ENCODE peak calls at places on chromosomes 16 and 17, in ten cellular contexts. Y, V, G, X, S, Q, N, B, O and I are unnamed samples.

GRCh38 chr16:8859913-8860881 is 8.6 kb downstream of the CARHSP1 start:
- DNase-seq in N (no peak), Y (peak), B (no peak), G (no peak), O (no peak), Q (no peak), S (no peak), V (peak), X (peak), I (no peak)

GRCh38 chr17:11986939-11987329 is 10.3 kb downstream of the ZNF18 start:
- DNase-seq in G (peak), Y (peak), X (peak), B (no peak), Q (peak), V (peak), S (no peak), N (no peak), O (no peak), I (no peak)

GRCh38 chr16:15604460-15605390 is 38.2 kb downstream of the MARF1 start:
- DNase-seq in Y (no peak), B (no peak), Q (no peak), N (no peak), S (no peak), O (peak), X (no peak), G (no peak), V (no peak), I (no peak)

GRCh38 chr16:49603956-49604355 is 230.4 kb downstream of the C16orf78 start:
- DNase-seq in B (no peak), Q (no peak), V (no peak), N (no peak), O (no peak), X (no peak), S (no peak), Y (no peak), G (no peak), I (peak)

GRCh38 chr16:31038993-31039392 is 5.6 kb downstream of the STX4 start:
- DNase-seq in Q (no peak), G (no peak), O (no peak), N (no peak), S (no peak), X (no peak), B (no peak), Y (no peak), V (no peak), I (no peak)

GRCh38 chr16:84080378-84080777 is 36.4 kb downstream of the MBTPS1 start:
- DNase-seq in O (no peak), Y (no peak), G (no peak), V (no peak), S (no peak), X (no peak), B (no peak), Q (no peak), N (no peak), I (no peak)

GRCh38 chr16:28063611-28064061 is at the start of gene GSG1L:
- DNase-seq in Q (no peak), S (no peak), B (no peak), V (no peak), N (no peak), Y (no peak), G (no peak), X (no peak), O (no peak), I (no peak)

GRCh38 chr16:54285414-54286066 is 1.0 kb downstream of the IRX3 start:
- DNase-seq in G (peak), N (no peak), Q (no peak), V (no peak), O (no peak), B (no peak), Y (peak), S (peak), X (no peak), I (peak)

GRCh38 chr17:57940653-57941329 is 14.4 kb downstream of the CUEDC1 start:
- DNase-seq in O (no peak), Y (no peak), X (no peak), V (no peak), B (peak), S (peak), G (no peak), Q (no peak), N (no peak), I (no peak)

GRCh38 chr16:53949716-53950410 is 245.9 kb downstream of the FTO start:
- DNase-seq in X (no peak), G (no peak), Q (no peak), V (no peak), S (no peak), N (no peak), O (no peak), Y (no peak), B (no peak), I (no peak)

GRCh38 chr17:72177738-72178137 is 56.9 kb downstream of the SOX9 start:
- DNase-seq in X (no peak), Q (no peak), Y (no peak), G (no peak), S (no peak), B (no peak), O (no peak), V (no peak), N (no peak), I (no peak)

GRCh38 chr16:86044881-86045600 is 146.1 kb downstream of the IRF8 start:
- DNase-seq in G (no peak), O (no peak), S (no peak), N (no peak), B (peak), X (no peak), Y (no peak), Q (no peak), V (no peak), I (peak)